ENCODE peak calls at places on chromosome 6, in six cellular contexts. S, G, Q, U, H and J are unnamed samples.

GRCh38 chr6:149423946-149424440 is 23.9 kb downstream of the SUMO4 start:
- DNase-seq in S (no peak), G (no peak), Q (no peak), U (no peak), H (no peak), J (no peak)

GRCh38 chr6:144447487-144447886 is 162.4 kb downstream of the UTRN start:
- DNase-seq in S (no peak), G (peak; percentile 64), Q (no peak), U (peak; percentile 57), H (no peak), J (no peak)

GRCh38 chr6:145733770-145734169 is 1.6 kb downstream of the EPM2A start:
- DNase-seq in S (no peak), G (no peak), Q (peak; percentile 26), U (peak; percentile 20), H (no peak), J (no peak)

GRCh38 chr6:119301429-119301828 is 48.1 kb downstream of the MAN1A1 start:
- DNase-seq in S (no peak), G (no peak), Q (no peak), U (no peak), H (no peak), J (no peak)

GRCh38 chr6:149855040-149855654 is 9.0 kb downstream of the LRP11 start:
- DNase-seq in S (no peak), G (peak; percentile 88), Q (no peak), U (peak; percentile 91), H (no peak), J (no peak)

GRCh38 chr6:109491207-109491938 is 8.4 kb upstream of the ZBTB24 start:
- DNase-seq in S (no peak), G (peak; percentile 31), Q (no peak), U (peak; percentile 21), H (no peak), J (no peak)

GRCh38 chr6:6674872-6675271 is 86.4 kb downstream of the LY86 start:
- DNase-seq in S (no peak), G (peak; percentile 8), Q (no peak), U (no peak), H (no peak), J (no peak)

GRCh38 chr6:25219581-25220249 is 59.5 kb upstream of the CARMIL1 start:
- DNase-seq in S (no peak), G (peak; percentile 46), Q (no peak), U (no peak), H (no peak), J (no peak)

GRCh38 chr6:31948753-31949413 is 3.0 kb downstream of the CFB start:
- DNase-seq in S (no peak), G (peak; percentile 86), Q (no peak), U (peak; percentile 14), H (no peak), J (no peak)

GRCh38 chr6:10800810-10801209 is 37.5 kb downstream of the MAK start:
- DNase-seq in S (no peak), G (peak; percentile 66), Q (no peak), U (peak; percentile 33), H (no peak), J (no peak)

GRCh38 chr6:166382500-166382932 is 224 bp downstream of the MPC1 start:
- DNase-seq in S (no peak), G (no peak), Q (no peak), U (no peak), H (no peak), J (no peak)

GRCh38 chr6:138310294-138310693 is 67.4 kb upstream of the SMIM28 start:
- DNase-seq in S (no peak), G (peak; percentile 11), Q (no peak), U (no peak), H (no peak), J (no peak)

GRCh38 chr6:115971785-115972184 is 88.9 kb downstream of the FRK start:
- DNase-seq in S (no peak), G (no peak), Q (no peak), U (no peak), H (no peak), J (no peak)

GRCh38 chr6:53959717-53960116 is 151.5 kb upstream of the MLIP start:
- DNase-seq in S (no peak), G (peak; percentile 7), Q (no peak), U (no peak), H (no peak), J (no peak)

GRCh38 chr6:27672113-27672799 is 199.4 kb upstream of the ZNF184 start:
- DNase-seq in S (no peak), G (peak; percentile 84), Q (no peak), U (peak; percentile 96), H (no peak), J (peak; percentile 14)

GRCh38 chr6:70479236-70479635 is 65.9 kb downstream of the FAM135A start:
- DNase-seq in S (no peak), G (peak; percentile 40), Q (no peak), U (no peak), H (no peak), J (no peak)

GRCh38 chr6:98843274-98844243 is 9.2 kb downstream of the POU3F2 start:
- DNase-seq in S (no peak), G (no peak), Q (peak; percentile 48), U (no peak), H (no peak), J (no peak)

GRCh38 chr6:151740820-151741219 is 66.7 kb upstream of the ESR1 start:
- DNase-seq in S (no peak), G (no peak), Q (no peak), U (no peak), H (no peak), J (no peak)

GRCh38 chr6:41072836-41073202 is at the start of gene NFYA:
- DNase-seq in S (peak; percentile 100), G (peak; percentile 99), Q (no peak), U (no peak), H (no peak), J (peak; percentile 100)

GRCh38 chr6:82704048-82704447 is 340.4 kb downstream of the TPBG start:
- DNase-seq in S (no peak), G (peak; percentile 48), Q (no peak), U (peak; percentile 6), H (no peak), J (no peak)

GRCh38 chr6:15026832-15027231 is 219.0 kb upstream of the JARID2 start:
- DNase-seq in S (no peak), G (no peak), Q (no peak), U (peak; percentile 12), H (peak; percentile 32), J (no peak)

GRCh38 chr6:107179004-107179403 is 63.7 kb upstream of the BEND3 start:
- DNase-seq in S (no peak), G (peak; percentile 51), Q (no peak), U (no peak), H (no peak), J (no peak)

GRCh38 chr6:129653746-129654145 is 56.2 kb downstream of the ARHGAP18 start:
- DNase-seq in S (no peak), G (no peak), Q (no peak), U (peak; percentile 33), H (no peak), J (no peak)

GRCh38 chr6:17013701-17014100 is 88.1 kb upstream of the STMND1 start:
- DNase-seq in S (no peak), G (peak; percentile 78), Q (no peak), U (peak; percentile 39), H (no peak), J (no peak)

GRCh38 chr6:54053893-54054391 is 57.3 kb upstream of the MLIP start:
- DNase-seq in S (no peak), G (peak; percentile 70), Q (peak; percentile 12), U (peak; percentile 43), H (peak; percentile 57), J (peak; percentile 63)

GRCh38 chr6:157198425-157199279 is 124.7 kb downstream of the TMEM242 start:
- DNase-seq in S (no peak), G (no peak), Q (no peak), U (peak; percentile 91), H (peak; percentile 91), J (peak; percentile 88)

GRCh38 chr6:125253881-125254280 is 47.9 kb downstream of the HDDC2 start:
- DNase-seq in S (no peak), G (no peak), Q (no peak), U (no peak), H (no peak), J (no peak)

GRCh38 chr6:7262037-7262461 is 51.0 kb downstream of the SSR1 start:
- DNase-seq in S (no peak), G (no peak), Q (no peak), U (peak; percentile 33), H (peak; percentile 39), J (peak; percentile 51)

GRCh38 chr6:2363211-2363610 is 117.8 kb upstream of the GMDS start:
- DNase-seq in S (no peak), G (no peak), Q (no peak), U (peak; percentile 54), H (no peak), J (no peak)

GRCh38 chr6:116580198-116580597 is 8.9 kb downstream of the RWDD1 start:
- DNase-seq in S (no peak), G (no peak), Q (no peak), U (no peak), H (no peak), J (no peak)

GRCh38 chr6:47033029-47033796 is 8.9 kb downstream of the ADGRF1 start:
- DNase-seq in S (no peak), G (no peak), Q (no peak), U (no peak), H (no peak), J (no peak)

GRCh38 chr6:3797231-3798200 is 46.0 kb upstream of the PXDC1 start:
- DNase-seq in S (no peak), G (peak; percentile 39), Q (peak; percentile 12), U (peak; percentile 94), H (no peak), J (no peak)

GRCh38 chr6:37779111-37779800 is 40.3 kb upstream of the ZFAND3 start:
- DNase-seq in S (no peak), G (peak; percentile 24), Q (no peak), U (peak; percentile 67), H (no peak), J (no peak)